ENCODE peak calls at places on chromosomes 2 and 18, in five cellular contexts. V is mesothelial cell of epicardium, Y is A549, K is GM12864, R is adrenal gland. A is an unnamed sample.

GRCh38 chr2:219541611-219542180 is 1.9 kb downstream of the CHPF start:
- DNase-seq in V (peak; percentile 79), K (peak; percentile 70), R (peak; percentile 87), Y (peak; percentile 89), A (peak; percentile 83)

GRCh38 chr18:48023334-48024008 is 93.0 kb upstream of the SMAD2 start:
- DNase-seq in K (no peak), V (peak; percentile 27), Y (peak; percentile 76), R (peak; percentile 83), A (peak; percentile 77)

GRCh38 chr2:10432315-10433181 is 15.6 kb downstream of the ODC1 start:
- DNase-seq in Y (no peak), V (no peak), R (no peak), K (no peak), A (no peak)

GRCh38 chr2:112690853-112691390 is 29.9 kb upstream of the NT5DC4 start:
- DNase-seq in K (no peak), Y (peak; percentile 72), R (peak; percentile 65), V (no peak), A (peak; percentile 38)

GRCh38 chr2:129135017-129135416 is 816.3 kb upstream of the HS6ST1 start:
- DNase-seq in V (no peak), Y (no peak), K (no peak), R (no peak), A (no peak)

GRCh38 chr18:48547456-48548403 is 8.9 kb downstream of the CTIF start:
- DNase-seq in K (no peak), R (no peak), Y (peak; percentile 38), V (no peak), A (no peak)

GRCh38 chr2:217398101-217398500 is 538.2 kb upstream of the TNP1 start:
- DNase-seq in R (no peak), K (no peak), Y (no peak), V (no peak), A (no peak)

GRCh38 chr2:240469239-240469636 is 33.8 kb downstream of the GPC1 start:
- DNase-seq in K (no peak), R (no peak), V (peak; percentile 15), Y (no peak), A (no peak)

GRCh38 chr2:58130238-58130637 is 83.6 kb downstream of the VRK2 start:
- DNase-seq in V (no peak), K (no peak), R (no peak), Y (no peak), A (no peak)

GRCh38 chr2:241814571-241815476 is 5.8 kb downstream of the NEU4 start:
- DNase-seq in R (no peak), K (no peak), Y (no peak), V (no peak), A (no peak)

GRCh38 chr2:67389286-67389685 is 7.8 kb upstream of the ETAA1 start:
- DNase-seq in R (no peak), K (no peak), Y (no peak), V (no peak), A (no peak)

GRCh38 chr2:206011795-206012194 is 74.2 kb downstream of the INO80D start:
- DNase-seq in K (no peak), Y (no peak), R (no peak), V (no peak), A (no peak)

GRCh38 chr2:183010112-183010511 is 28.1 kb downstream of the NCKAP1 start:
- DNase-seq in Y (peak; percentile 52), R (peak; percentile 21), K (no peak), V (no peak), A (no peak)

GRCh38 chr2:144479138-144479537 is 40.8 kb downstream of the ZEB2 start:
- DNase-seq in Y (no peak), K (no peak), V (no peak), R (no peak), A (no peak)

GRCh38 chr2:66682476-66682875 is 247.6 kb downstream of the MEIS1 start:
- DNase-seq in Y (no peak), V (no peak), K (no peak), R (no peak), A (no peak)

GRCh38 chr2:154814856-154815255 is 116.4 kb downstream of the KCNJ3 start:
- DNase-seq in V (no peak), R (no peak), K (no peak), Y (no peak), A (no peak)

GRCh38 chr2:196200557-196200956 is 29.2 kb upstream of the STK17B start:
- DNase-seq in V (no peak), R (no peak), K (peak; percentile 78), Y (no peak), A (no peak)

GRCh38 chr18:215448-216010 is 52.3 kb downstream of the THOC1 start:
- DNase-seq in K (no peak), R (no peak), Y (no peak), V (no peak), A (no peak)

GRCh38 chr2:156513219-156513618 is 77.0 kb downstream of the GPD2 start:
- DNase-seq in Y (no peak), R (no peak), V (no peak), K (no peak), A (no peak)

GRCh38 chr2:47265751-47266231 is 110.7 kb upstream of the STPG4 start:
- DNase-seq in R (no peak), K (no peak), V (no peak), Y (no peak), A (no peak)

GRCh38 chr18:50757358-50757757 is 62.5 kb downstream of the MRO start:
- DNase-seq in R (no peak), Y (no peak), K (no peak), V (no peak), A (no peak)

GRCh38 chr2:236908456-236909388 is 177.0 kb upstream of the COPS8 start:
- DNase-seq in K (no peak), Y (no peak), V (no peak), R (no peak), A (no peak)

GRCh38 chr2:86512034-86512433 is 51.2 kb downstream of the CHMP3 start:
- DNase-seq in K (no peak), Y (no peak), R (no peak), V (no peak), A (no peak)

GRCh38 chr2:219444566-219445091 is 10.0 kb downstream of the SPEG start:
- DNase-seq in V (no peak), Y (no peak), K (no peak), R (no peak), A (no peak)

GRCh38 chr18:12652861-12653401 is 5.0 kb downstream of the SPIRE1 start:
- DNase-seq in R (peak; percentile 44), Y (no peak), K (no peak), V (no peak), A (no peak)

DNA sequence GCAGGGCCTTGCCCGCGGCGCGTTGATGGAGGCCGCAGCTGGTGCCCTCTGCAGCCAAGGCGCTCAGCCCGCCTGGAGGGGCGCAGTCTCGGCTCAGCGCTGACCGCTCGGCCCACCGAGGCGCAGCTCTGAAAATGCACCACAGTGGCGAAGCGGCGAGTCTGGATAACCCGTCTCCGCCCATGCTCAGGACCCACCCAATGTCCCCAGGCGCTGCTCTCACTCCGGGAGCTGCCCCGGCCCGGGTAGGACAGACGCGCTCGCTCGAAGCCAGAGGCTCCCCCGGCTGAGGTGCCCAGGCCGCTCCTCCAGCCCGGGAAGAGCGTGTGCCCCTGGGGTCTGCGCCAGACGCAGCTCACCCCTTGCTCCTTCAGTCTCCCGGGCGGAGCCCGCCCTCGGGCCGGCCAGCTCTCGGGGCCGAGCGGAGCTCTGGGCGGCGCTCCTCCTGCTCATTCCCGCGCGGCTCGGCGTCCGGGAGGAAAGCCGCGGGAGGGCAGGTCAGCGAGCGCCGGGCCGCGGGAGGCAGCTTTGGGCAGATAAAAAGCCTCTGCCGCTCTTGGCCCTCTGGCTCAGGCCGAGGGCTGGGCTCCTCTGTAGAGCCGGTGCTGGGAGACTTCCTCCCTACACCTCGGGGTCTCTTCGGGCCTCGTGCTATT is 1.6 kb upstream of the TBR1 start:
- DNase-seq in K (no peak), R (peak; percentile 23), V (no peak), Y (peak; percentile 47), A (no peak)
- TF ChIP-seq CTCF in K (peak; percentile 9), R (no peak), V (no peak), Y (no peak), A (no peak)

GRCh38 chr2:233832869-233833812 is 21.2 kb downstream of the HJURP start:
- DNase-seq in V (no peak), R (no peak), Y (peak; percentile 97), K (no peak), A (peak; percentile 52)
- TF ChIP-seq CTCF in V (no peak), R (no peak), Y (peak; percentile 89), K (peak; percentile 26), A (peak; percentile 28)

GRCh38 chr2:118490323-118490722 is 357.1 kb downstream of the EN1 start:
- DNase-seq in Y (no peak), R (no peak), K (no peak), V (no peak), A (no peak)

GRCh38 chr2:118495278-118495677 is 352.2 kb downstream of the EN1 start:
- DNase-seq in Y (no peak), K (no peak), R (no peak), V (no peak), A (no peak)

GRCh38 chr2:118489712-118490255 is 357.7 kb downstream of the EN1 start:
- DNase-seq in K (no peak), R (no peak), Y (no peak), V (no peak), A (no peak)

GRCh38 chr2:118496467-118496866 is 351.0 kb downstream of the EN1 start:
- DNase-seq in K (no peak), R (no peak), Y (no peak), V (no peak), A (no peak)

DNA sequence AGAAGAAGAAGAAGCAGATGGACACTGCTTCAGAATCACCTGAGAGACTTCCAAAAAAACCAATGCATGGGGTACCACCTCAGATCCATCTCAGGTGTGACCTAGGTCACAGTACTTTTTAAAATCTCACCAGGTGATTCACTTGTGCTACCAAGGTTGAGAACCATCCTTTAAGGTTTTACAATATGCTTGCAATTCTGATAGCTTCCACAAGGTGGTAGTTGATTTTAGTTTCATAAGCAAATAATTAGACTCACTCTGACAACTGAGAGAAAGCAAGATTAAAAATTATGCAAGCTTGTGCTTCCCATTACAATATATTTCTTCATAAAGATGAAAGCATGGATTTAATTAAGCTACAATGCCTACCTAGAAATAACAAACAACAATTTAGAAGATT is 355.1 kb downstream of the EN1 start:
- DNase-seq in K (peak; percentile 1), Y (peak; percentile 38), V (no peak), R (no peak), A (no peak)
- TF ChIP-seq CTCF in K (peak; percentile 37), Y (peak; percentile 36), V (peak; percentile 55), R (no peak), A (peak; percentile 26)

DNA sequence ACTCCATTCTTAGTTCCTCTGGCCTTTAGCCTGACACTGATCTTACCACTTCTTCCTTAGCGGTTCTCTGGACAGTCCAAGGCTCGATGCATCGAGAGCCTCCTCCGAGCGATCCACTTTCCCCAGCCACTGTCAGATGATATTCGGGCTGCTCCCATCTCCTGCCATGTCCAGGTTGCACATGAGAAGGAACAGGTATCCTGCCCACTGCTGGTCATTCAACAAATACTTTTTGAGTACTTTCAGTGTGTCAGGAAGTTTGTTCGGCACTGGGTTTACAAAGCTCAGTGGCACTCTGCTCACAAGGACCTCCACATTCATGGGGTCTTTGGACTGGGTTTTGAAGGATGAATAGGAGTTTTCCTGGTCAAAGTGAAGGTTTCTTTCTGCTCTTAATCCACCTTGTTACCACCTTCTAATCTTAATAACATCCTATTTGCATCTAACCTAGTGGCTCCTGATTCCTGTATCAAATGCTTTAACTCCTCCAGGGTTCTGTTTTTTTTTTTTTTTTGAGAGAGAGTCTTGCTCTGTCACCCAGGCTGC is 25.8 kb downstream of the GCKR start:
- DNase-seq in K (no peak), V (no peak), Y (peak; percentile 20), R (no peak), A (no peak)
- TF ChIP-seq CTCF in K (no peak), V (no peak), Y (no peak), R (no peak), A (no peak)

A was measured in D721Med.